ENCODE peak calls at places on chromosomes 16 and 17, in eight cellular contexts. P is left lung; S is activated T-cell treated with anti-CD3 and anti-CD28 coated beads, Interleukin-2, amount 50 U/mL, for 72 hours; O is endothelial cell; D is breast epithelium; K is dorsolateral prefrontal cortex; I is kidney epithelial cell; G is HFFc6. L is an unnamed sample.

GRCh38 chr16:56345406-56346050 is 79.8 kb downstream of the AMFR start:
- DNase-seq in I (no peak), K (no peak), D (no peak), S (no peak), G (no peak), P (no peak), O (no peak), L (no peak)

GRCh38 chr16:50910698-50911025 is 168.8 kb downstream of the CYLD start:
- DNase-seq in I (no peak), O (no peak), D (no peak), K (no peak), S (no peak), P (no peak), G (no peak), L (no peak)

GRCh38 chr17:19338031-19338990 is 24.2 kb downstream of the B9D1 start:
- DNase-seq in O (peak), P (peak), I (no peak), D (peak), K (no peak), S (peak), G (no peak), L (peak)

GRCh38 chr16:58035356-58036170 is 10.0 kb downstream of the MMP15 start:
- DNase-seq in D (no peak), G (no peak), P (no peak), K (peak), O (no peak), S (no peak), I (no peak), L (no peak)

GRCh38 chr17:82160081-82160480 is 52.6 kb downstream of the CCDC57 start:
- DNase-seq in S (no peak), P (no peak), O (no peak), I (peak), G (peak), K (no peak), D (no peak), L (peak)

GRCh38 chr17:1402268-1402598 is 2.2 kb upstream of the YWHAE start:
- DNase-seq in P (no peak), D (no peak), K (no peak), I (no peak), O (no peak), S (no peak), G (no peak), L (no peak)

GRCh38 chr17:17305282-17305801 is 2.2 kb downstream of the NT5M start:
- DNase-seq in G (no peak), P (peak), D (no peak), K (no peak), I (no peak), S (peak), O (no peak), L (peak)

GRCh38 chr17:9350083-9350482 is 225.5 kb downstream of the STX8 start:
- DNase-seq in I (peak), K (no peak), G (peak), D (no peak), S (no peak), P (no peak), O (no peak), L (peak)

GRCh38 chr17:8954339-8954738 is 11.2 kb downstream of the PIK3R5 start:
- DNase-seq in O (no peak), G (no peak), S (peak), D (no peak), P (peak), K (no peak), I (no peak), L (no peak)

GRCh38 chr16:68629315-68629900 is 15.7 kb upstream of the CDH3 start:
- DNase-seq in O (no peak), D (no peak), P (no peak), I (no peak), S (no peak), K (no peak), G (no peak), L (no peak)

GRCh38 chr17:54901230-54901847 is 687 bp downstream of the TOM1L1 start:
- DNase-seq in I (peak), P (no peak), D (no peak), K (no peak), O (no peak), S (no peak), G (peak), L (peak)

GRCh38 chr17:43755389-43755875 is 3.2 kb downstream of the SOST start:
- DNase-seq in P (no peak), D (no peak), K (no peak), S (peak), I (no peak), G (no peak), O (peak), L (no peak)

GRCh38 chr17:21452377-21453143 is 76.4 kb downstream of the KCNJ12 start:
- DNase-seq in P (peak), I (peak), O (peak), K (peak), G (peak), S (peak), D (no peak), L (no peak)

GRCh38 chr17:48100160-48100559 is 1.1 kb downstream of the CBX1 start:
- DNase-seq in K (no peak), S (no peak), D (no peak), G (peak), O (no peak), P (no peak), I (no peak), L (peak)

GRCh38 chr16:29736112-29736511 is 9.7 kb downstream of the C16orf54 start:
- DNase-seq in K (no peak), D (no peak), G (no peak), P (no peak), I (no peak), O (no peak), S (no peak), L (no peak)

GRCh38 chr16:15971435-15971805 is 22.0 kb downstream of the ABCC1 start:
- DNase-seq in K (no peak), S (no peak), I (no peak), P (no peak), G (no peak), O (no peak), D (no peak), L (no peak)

GRCh38 chr17:70661342-70662222 is 492.2 kb downstream of the KCNJ2 start:
- DNase-seq in P (no peak), O (no peak), K (no peak), S (no peak), I (peak), D (no peak), G (no peak), L (no peak)

GRCh38 chr17:76958974-76959373 is 90.8 kb downstream of the MGAT5B start:
- DNase-seq in I (no peak), P (no peak), D (no peak), K (no peak), G (no peak), S (no peak), O (no peak), L (no peak)

GRCh38 chr16:3328104-3328503 is 22.8 kb downstream of the ZNF75A start:
- DNase-seq in K (no peak), D (no peak), G (no peak), P (no peak), S (no peak), I (no peak), O (no peak), L (no peak)

GRCh38 chr16:70428178-70428998 is 10.5 kb downstream of the ST3GAL2 start:
- DNase-seq in S (peak), I (peak), D (peak), G (peak), K (peak), P (peak), O (peak), L (no peak)

GRCh38 chr16:48282636-48283263 is 35.4 kb upstream of the ABCC11 start:
- DNase-seq in K (no peak), P (no peak), O (no peak), G (no peak), S (no peak), D (no peak), I (no peak), L (no peak)

GRCh38 chr16:30645727-30646126 is 5.0 kb upstream of the PRR14 start:
- DNase-seq in P (no peak), K (no peak), G (no peak), I (no peak), O (no peak), S (no peak), D (no peak), L (no peak)

GRCh38 chr17:79223471-79223870 is 148.8 kb downstream of the ENGASE start:
- DNase-seq in K (no peak), O (no peak), I (no peak), P (no peak), D (no peak), S (no peak), G (no peak), L (no peak)

GRCh38 chr17:79451167-79451566 is 159.7 kb downstream of the RBFOX3 start:
- DNase-seq in P (no peak), G (no peak), K (no peak), I (no peak), D (no peak), O (no peak), S (no peak), L (no peak)

GRCh38 chr17:66431910-66432309 is 129.5 kb downstream of the PRKCA start:
- DNase-seq in P (no peak), D (no peak), G (peak), S (no peak), I (no peak), O (no peak), K (no peak), L (no peak)

GRCh38 chr16:11783319-11784047 is 13.6 kb downstream of the ZC3H7A start:
- DNase-seq in P (no peak), S (peak), I (no peak), O (no peak), D (no peak), K (no peak), G (peak), L (no peak)

GRCh38 chr16:57185446-57185944 is 344 bp downstream of the PSME3IP1 start:
- DNase-seq in K (peak), O (peak), I (no peak), G (peak), D (peak), S (no peak), P (peak), L (peak)

GRCh38 chr17:77366558-77367245 is 225.9 kb downstream of the SEC14L1 start:
- DNase-seq in I (no peak), G (no peak), S (no peak), D (no peak), P (no peak), K (no peak), O (no peak), L (no peak)

GRCh38 chr16:2715519-2715918 is 4.5 kb downstream of the PRSS27 start:
- DNase-seq in O (peak), D (peak), P (peak), S (peak), I (no peak), K (no peak), G (no peak), L (no peak)

GRCh38 chr17:45161288-45162021 is at the start of gene HEXIM2:
- DNase-seq in K (peak), P (peak), I (peak), O (peak), G (peak), S (peak), D (peak), L (peak)

GRCh38 chr17:19260958-19261357 is 23.8 kb downstream of the EPN2 start:
- DNase-seq in G (no peak), P (no peak), S (no peak), K (no peak), D (no peak), O (no peak), I (no peak), L (peak)

GRCh38 chr16:70395345-70395901 is 43.5 kb downstream of the ST3GAL2 start:
- DNase-seq in O (peak), G (peak), P (peak), K (no peak), D (peak), I (no peak), S (peak), L (peak)

GRCh38 chr17:51630101-51630671 is 369.8 kb downstream of the UTP18 start:
- DNase-seq in P (no peak), S (no peak), O (no peak), G (no peak), D (no peak), I (no peak), K (peak), L (no peak)

GRCh38 chr17:75151893-75152292 is 2.4 kb downstream of the JPT1 start:
- DNase-seq in D (no peak), S (no peak), G (no peak), O (no peak), P (no peak), K (no peak), I (no peak), L (peak)

GRCh38 chr16:10253344-10253855 is 71.2 kb upstream of the GRIN2A start:
- DNase-seq in I (no peak), P (no peak), O (no peak), D (no peak), K (no peak), G (no peak), S (no peak), L (no peak)

GRCh38 chr17:76949913-76950695 is 81.9 kb downstream of the MGAT5B start:
- DNase-seq in G (no peak), S (no peak), I (no peak), K (no peak), O (no peak), D (no peak), P (no peak), L (no peak)

GRCh38 chr17:21287703-21288449 is 3.4 kb downstream of the MAP2K3 start:
- DNase-seq in S (peak), O (no peak), K (no peak), D (peak), G (peak), I (peak), P (peak), L (peak)

GRCh38 chr17:45132569-45133463 is 501 bp upstream of the PLCD3 start:
- DNase-seq in S (peak), P (peak), O (peak), G (peak), K (peak), I (no peak), D (peak), L (peak)

GRCh38 chr17:55441544-55441943 is 19.9 kb upstream of the MMD start:
- DNase-seq in O (no peak), S (peak), G (no peak), D (no peak), P (no peak), I (no peak), K (no peak), L (no peak)

GRCh38 chr16:88035292-88035691 is 84.1 kb downstream of the BANP start:
- DNase-seq in P (no peak), K (no peak), D (no peak), G (no peak), S (no peak), I (no peak), O (no peak), L (no peak)